ENCODE peak calls at places on chromosomes 16 and 17, in eight cellular contexts. N is breast epithelium, T is SK-N-SH, I is GM23338, O is stomach, W is transverse colon, M is GM12878, U is HCT116. C is an unnamed sample.
A peak's percentile ranks its signal among the peaks of the same experiment; 100 is the strongest.

GRCh38 chr17:74163836-74164235 is 39.6 kb upstream of the RPL38 start:
- DNase-seq in W (no peak), I (no peak), N (peak; percentile 22), M (no peak), U (no peak), O (no peak), T (no peak), C (no peak)

GRCh38 chr16:3266873-3267537 is 10.6 kb upstream of the MEFV start:
- DNase-seq in W (no peak), O (no peak), U (peak; percentile 29), I (peak; percentile 66), N (no peak), M (no peak), T (peak; percentile 67), C (no peak)

GRCh38 chr16:53053967-53054669 is 673 bp upstream of the CHD9 start:
- DNase-seq in O (peak; percentile 57), T (peak; percentile 50), W (peak; percentile 52), M (no peak), I (no peak), U (no peak), N (no peak), C (peak; percentile 46)

GRCh38 chr17:65547253-65547670 is 14.2 kb downstream of the AXIN2 start:
- DNase-seq in I (no peak), N (no peak), W (peak; percentile 90), M (no peak), U (no peak), T (no peak), O (peak; percentile 73), C (peak; percentile 39)

GRCh38 chr17:76478097-76478496 is 10.7 kb downstream of the AANAT start:
- DNase-seq in M (no peak), O (no peak), W (no peak), U (no peak), I (no peak), N (no peak), T (no peak), C (no peak)

GRCh38 chr17:51692917-51693316 is 432.6 kb downstream of the UTP18 start:
- DNase-seq in U (no peak), I (no peak), O (no peak), W (no peak), M (no peak), N (no peak), T (no peak), C (no peak)

GRCh38 chr17:32349503-32349853 is 479 bp upstream of the ZNF207 start:
- DNase-seq in W (peak; percentile 27), I (peak; percentile 27), T (peak; percentile 27), N (no peak), M (no peak), O (no peak), U (no peak), C (peak; percentile 41)

GRCh38 chr16:4115209-4115940 is 867 bp downstream of the ADCY9 start:
- DNase-seq in W (peak; percentile 51), O (peak; percentile 54), I (peak; percentile 71), U (no peak), T (peak; percentile 87), M (no peak), N (peak; percentile 55), C (peak; percentile 23)

GRCh38 chr16:9297437-9298113 is 206.1 kb downstream of the HAPSTR1 start:
- DNase-seq in U (peak; percentile 34), I (peak; percentile 83), N (no peak), T (peak; percentile 61), W (no peak), O (peak; percentile 28), M (no peak), C (peak; percentile 10)

GRCh38 chr16:1772362-1772907 is at the start of gene EME2:
- DNase-seq in M (no peak), W (peak; percentile 58), N (no peak), U (no peak), T (peak; percentile 52), O (no peak), I (no peak), C (no peak)

GRCh38 chr16:74449470-74449869 is 28.2 kb upstream of the CLEC18B start:
- DNase-seq in I (no peak), U (peak; percentile 49), W (peak; percentile 30), N (no peak), M (no peak), O (no peak), T (no peak), C (no peak)

GRCh38 chr16:7513429-7513828 is 180.8 kb downstream of the RBFOX1 start:
- DNase-seq in W (no peak), M (no peak), I (peak; percentile 45), O (no peak), T (peak; percentile 32), U (no peak), N (no peak), C (no peak)

GRCh38 chr16:48960830-48961229 is 320.8 kb downstream of the CBLN1 start:
- DNase-seq in W (no peak), O (no peak), I (no peak), M (no peak), N (no peak), U (no peak), T (no peak), C (no peak)

GRCh38 chr16:84150926-84151325 is 5.8 kb downstream of the DNAAF1 start:
- DNase-seq in I (no peak), T (no peak), W (no peak), M (no peak), N (no peak), U (no peak), O (no peak), C (no peak)

GRCh38 chr17:77072670-77073069 is 68.1 kb upstream of the SEC14L1 start:
- DNase-seq in O (no peak), N (no peak), T (no peak), I (no peak), W (no peak), M (no peak), U (no peak), C (no peak)

GRCh38 chr16:30434852-30435251 is 5.0 kb upstream of the DCTPP1 start:
- DNase-seq in U (no peak), W (no peak), T (no peak), O (no peak), M (no peak), I (no peak), N (no peak), C (no peak)

GRCh38 chr17:33052856-33053255 is 61.2 kb downstream of the SPACA3 start:
- DNase-seq in U (no peak), I (no peak), O (no peak), W (no peak), N (no peak), T (no peak), M (no peak), C (no peak)

GRCh38 chr16:79339863-79340262 is 260.7 kb downstream of the MAF start:
- DNase-seq in I (no peak), O (no peak), T (peak; percentile 73), N (no peak), W (no peak), U (no peak), M (no peak), C (no peak)

GRCh38 chr17:47993031-47993546 is 22.2 kb downstream of the CDK5RAP3 start:
- DNase-seq in T (no peak), N (no peak), U (no peak), W (no peak), O (no peak), M (no peak), I (no peak), C (no peak)

GRCh38 chr16:1583180-1583579 is 28.7 kb downstream of the IFT140 start:
- DNase-seq in N (no peak), W (no peak), I (peak; percentile 37), U (no peak), O (no peak), M (no peak), T (no peak), C (no peak)

GRCh38 chr16:87041732-87042131 is 275.5 kb downstream of the C16orf95 start:
- DNase-seq in W (no peak), I (no peak), O (no peak), U (no peak), N (no peak), T (no peak), M (no peak), C (no peak)

GRCh38 chr17:81440511-81441244 is 45.4 kb downstream of the BAHCC1 start:
- DNase-seq in T (peak; percentile 98), N (no peak), O (no peak), U (no peak), W (no peak), M (no peak), I (peak; percentile 88), C (no peak)

GRCh38 chr17:78661092-78661770 is 84.0 kb upstream of the DNAH17 start:
- DNase-seq in M (no peak), W (no peak), O (no peak), I (no peak), T (no peak), N (peak; percentile 79), U (no peak), C (no peak)

GRCh38 chr17:31294231-31294630 is 2.8 kb downstream of the OMG start:
- DNase-seq in I (no peak), M (no peak), N (no peak), O (no peak), U (no peak), W (no peak), T (no peak), C (no peak)

GRCh38 chr17:65228287-65228686 is 91.1 kb downstream of the RGS9 start:
- DNase-seq in N (no peak), M (no peak), T (no peak), U (no peak), W (no peak), O (no peak), I (no peak), C (no peak)

GRCh38 chr16:26993988-26994387 is 72.7 kb upstream of the C16orf82 start:
- DNase-seq in U (no peak), N (no peak), I (no peak), T (no peak), O (no peak), M (no peak), W (no peak), C (no peak)
- H3K27me3 ChIP-seq in U (peaks cover 67% of the 10 kb centered on the region), N (no peaks in the 10 kb centered on the region), I (no peaks in the 10 kb centered on the region), T (no peaks in the 10 kb centered on the region), O (no peaks in the 10 kb centered on the region), M (no peaks in the 10 kb centered on the region), W (no peaks in the 10 kb centered on the region), C (no peaks in the 10 kb centered on the region)

GRCh38 chr17:45440161-45440859 is 7.6 kb upstream of the ARHGAP27 start:
- DNase-seq in O (no peak), U (no peak), M (no peak), W (no peak), N (peak; percentile 71), T (no peak), I (peak; percentile 48), C (peak; percentile 54)
- TF ChIP-seq POLR2AphosphoS5 in O (no peak), U (no peak), M (no peak), W (peak; percentile 3), N (no peak), T (no peak), I (no peak), C (peak; percentile 23)

DNA sequence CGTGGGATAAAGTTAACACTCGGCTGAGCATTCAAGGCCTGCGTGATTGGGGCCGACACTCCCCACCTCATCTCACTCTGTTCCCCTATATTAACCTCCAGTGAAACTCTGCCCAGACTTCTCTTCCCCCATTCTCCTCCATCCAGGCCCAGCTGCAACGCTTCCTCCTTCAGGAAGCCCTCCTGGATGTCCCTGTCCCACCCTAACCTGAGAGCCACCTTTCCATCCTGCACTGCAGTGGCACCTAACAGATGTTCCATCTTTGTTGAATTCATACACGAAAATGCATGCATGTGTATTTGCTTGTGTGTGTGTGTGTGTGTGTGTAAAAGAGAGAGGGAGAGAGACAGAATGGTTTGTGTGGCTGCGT is 32.6 kb upstream of the SBK1 start:
- DNase-seq in M (no peak), O (no peak), T (no peak), I (no peak), U (no peak), W (no peak), N (no peak), C (no peak)
- H3K27me3 ChIP-seq in M (peaks cover 6% of the 10 kb centered on the region), O (no peaks in the 10 kb centered on the region), T (peaks cover 8% of the 10 kb centered on the region), I (no peaks in the 10 kb centered on the region), U (no peaks in the 10 kb centered on the region), W (peaks cover 35% of the 10 kb centered on the region), N (no peaks in the 10 kb centered on the region), C (no peaks in the 10 kb centered on the region)

GRCh38 chr17:1164935-1165556 is 14.7 kb downstream of the ABR start:
- DNase-seq in M (no peak), O (no peak), T (no peak), I (no peak), U (no peak), N (no peak), W (no peak), C (no peak)
- TF ChIP-seq POLR2AphosphoS5 in M (no peak), O (no peak), T (no peak), I (no peak), U (no peak), N (no peak), W (no peak), C (no peak)